ENCODE peak calls at places on chromosome 6, in eight cellular contexts. F is adipocyte; Z is cardiac fibroblast; Q is aorta; G is endothelial cell of umbilical vein; B is tibial artery; H is CD4-positive, alpha-beta memory T cell; N is GM06990. A is an unnamed sample.

GRCh38 chr6:109454483-109455160 is 950 bp downstream of the MICAL1 start:
- DNase-seq in F (peak; percentile 47), N (peak; percentile 76), B (peak; percentile 82), Z (no peak), H (peak; percentile 80), G (no peak), Q (peak; percentile 84), A (peak; percentile 86)

GRCh38 chr6:168208436-168208835 is 111.1 kb downstream of the DACT2 start:
- DNase-seq in H (no peak), N (no peak), B (no peak), G (no peak), F (no peak), Q (no peak), Z (no peak), A (no peak)

GRCh38 chr6:117932001-117932400 is 24.9 kb downstream of the SLC35F1 start:
- DNase-seq in Q (no peak), G (no peak), F (no peak), H (no peak), N (no peak), B (no peak), Z (no peak), A (no peak)

GRCh38 chr6:17866876-17867444 is 120.5 kb downstream of the KIF13A start:
- DNase-seq in N (no peak), Z (no peak), Q (no peak), F (no peak), B (no peak), H (no peak), G (no peak), A (no peak)

GRCh38 chr6:106733386-106733785 is 104.0 kb downstream of the QRSL1 start:
- DNase-seq in H (no peak), G (no peak), F (no peak), B (no peak), N (no peak), Q (no peak), Z (no peak), A (no peak)

GRCh38 chr6:13794184-13794583 is 20.2 kb downstream of the MCUR1 start:
- DNase-seq in H (no peak), N (no peak), Q (no peak), B (no peak), G (peak; percentile 38), F (peak; percentile 55), Z (peak; percentile 98), A (no peak)

GRCh38 chr6:81704700-81705099 is 47.8 kb downstream of the TENT5A start:
- DNase-seq in B (no peak), G (no peak), Q (no peak), H (no peak), F (no peak), N (no peak), Z (no peak), A (no peak)

GRCh38 chr6:170091000-170091638 is 199.8 kb downstream of the DLL1 start:
- DNase-seq in B (peak; percentile 51), H (no peak), Z (no peak), Q (no peak), N (no peak), G (no peak), F (no peak), A (no peak)

GRCh38 chr6:42401605-42401935 is 50.2 kb downstream of the TRERF1 start:
- DNase-seq in B (no peak), Q (no peak), Z (no peak), N (no peak), F (no peak), G (no peak), H (no peak), A (no peak)

GRCh38 chr6:5135783-5136376 is 50.7 kb downstream of the PPP1R3G start:
- DNase-seq in H (peak; percentile 35), B (no peak), G (peak; percentile 55), N (no peak), Q (no peak), F (peak; percentile 42), Z (peak; percentile 69), A (peak; percentile 56)

GRCh38 chr6:161301338-161301737 is 27.5 kb upstream of the AGPAT4 start:
- DNase-seq in G (no peak), F (peak; percentile 93), N (no peak), H (no peak), Q (no peak), B (no peak), Z (peak; percentile 83), A (no peak)

GRCh38 chr6:137490961-137491360 is 3.2 kb downstream of the OLIG3 start:
- DNase-seq in F (no peak), Z (no peak), N (no peak), B (no peak), Q (no peak), G (no peak), H (no peak), A (no peak)

GRCh38 chr6:111011360-111012142 is 29.7 kb downstream of the RPF2 start:
- DNase-seq in G (peak; percentile 57), Z (peak; percentile 62), Q (no peak), B (no peak), H (peak; percentile 35), N (peak; percentile 29), F (peak; percentile 81), A (peak; percentile 19)

GRCh38 chr6:10248378-10248843 is 166.5 kb downstream of the TFAP2A start:
- DNase-seq in H (no peak), B (no peak), Q (no peak), Z (no peak), F (peak; percentile 54), N (no peak), G (no peak), A (no peak)
- H3K4me3 ChIP-seq in H (no peak overlapping the region), B (no peak overlapping the region), Q (no peak overlapping the region), Z (no peak overlapping the region), F (no peak overlapping the region), N (no peak overlapping the region), G (no peak overlapping the region), A (no peak overlapping the region)

GRCh38 chr6:112181130-112181529 is 73.2 kb downstream of the LAMA4 start:
- DNase-seq in F (no peak), N (no peak), G (no peak), Z (no peak), Q (no peak), H (no peak), B (no peak), A (no peak)

GRCh38 chr6:112180095-112180820 is 74.1 kb downstream of the LAMA4 start:
- DNase-seq in Z (peak; percentile 92), F (peak; percentile 96), G (peak; percentile 71), N (no peak), Q (no peak), B (no peak), H (peak; percentile 67), A (peak; percentile 33)

GRCh38 chr6:112179631-112180030 is 74.7 kb downstream of the LAMA4 start:
- DNase-seq in F (no peak), N (no peak), G (no peak), H (no peak), Q (no peak), B (no peak), Z (peak; percentile 17), A (no peak)

GRCh38 chr6:112177081-112177480 is 77.3 kb downstream of the LAMA4 start:
- DNase-seq in B (no peak), H (no peak), G (no peak), Q (no peak), Z (no peak), F (no peak), N (no peak), A (no peak)

GRCh38 chr6:112178846-112179245 is 75.5 kb downstream of the LAMA4 start:
- DNase-seq in F (no peak), N (no peak), G (no peak), H (no peak), Z (no peak), B (no peak), Q (no peak), A (no peak)
- H3K4me3 ChIP-seq in F (no peak overlapping the region), N (no peak overlapping the region), G (no peak overlapping the region), H (no peak overlapping the region), Z (no peak overlapping the region), B (no peak overlapping the region), Q (no peak overlapping the region), A (no peak overlapping the region)

GRCh38 chr6:43759926-43760798 is 9.8 kb upstream of the VEGFA start:
- DNase-seq in F (no peak), H (no peak), G (no peak), N (no peak), Z (no peak), Q (no peak), B (no peak), A (no peak)

GRCh38 chr6:43762410-43762768 is 7.6 kb upstream of the VEGFA start:
- DNase-seq in B (peak; percentile 24), G (no peak), H (no peak), F (no peak), N (no peak), Q (no peak), Z (no peak), A (no peak)

GRCh38 chr6:43761666-43762409 is 8.2 kb upstream of the VEGFA start:
- DNase-seq in B (no peak), Z (no peak), F (no peak), H (no peak), G (no peak), N (no peak), Q (peak; percentile 27), A (no peak)

GRCh38 chr6:43759157-43759925 is 10.7 kb upstream of the VEGFA start:
- DNase-seq in N (no peak), Z (no peak), Q (no peak), G (no peak), H (no peak), F (no peak), B (no peak), A (no peak)

GRCh38 chr6:43760799-43761168 is 9.2 kb upstream of the VEGFA start:
- DNase-seq in H (no peak), B (no peak), G (no peak), N (no peak), Z (no peak), F (no peak), Q (no peak), A (no peak)
- H3K4me3 ChIP-seq in H (no peak overlapping the region), B (no peak overlapping the region), G (no peak overlapping the region), N (no peak overlapping the region), Z (no peak overlapping the region), F (no peak overlapping the region), Q (no peak overlapping the region), A (no peak overlapping the region)

GRCh38 chr6:35215665-35216411 is 2.1 kb downstream of the SCUBE3 start:
- DNase-seq in F (no peak), B (no peak), N (no peak), G (no peak), Q (no peak), Z (no peak), H (no peak), A (no peak)

GRCh38 chr6:35214869-35215664 is 1.3 kb downstream of the SCUBE3 start:
- DNase-seq in N (no peak), Q (no peak), Z (no peak), H (no peak), G (no peak), B (no peak), F (peak; percentile 14), A (no peak)

GRCh38 chr6:35216832-35217811 is 3.4 kb downstream of the SCUBE3 start:
- DNase-seq in Q (no peak), F (peak; percentile 22), H (no peak), Z (no peak), G (no peak), N (no peak), B (no peak), A (no peak)

GRCh38 chr6:35218021-35218420 is 4.3 kb downstream of the SCUBE3 start:
- DNase-seq in N (no peak), Z (peak; percentile 49), F (peak; percentile 40), G (peak; percentile 19), H (no peak), B (no peak), Q (peak; percentile 60), A (no peak)

DNA sequence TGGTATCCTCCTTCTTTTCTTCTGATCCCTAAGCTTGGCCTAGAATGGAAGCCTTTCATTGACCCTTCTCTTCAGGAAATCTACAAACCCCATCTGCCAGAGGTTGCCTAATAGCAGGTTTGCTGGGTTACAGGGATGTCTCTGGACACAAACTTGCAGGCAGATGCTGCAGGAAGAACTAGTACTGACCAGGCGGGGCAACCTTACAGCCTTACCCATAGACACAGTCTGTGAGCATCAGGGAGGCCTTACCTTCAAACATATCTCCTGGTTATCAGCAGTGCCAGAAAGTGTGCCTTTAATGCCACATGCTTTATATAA is 2.6 kb downstream of the SCUBE3 start:
- DNase-seq in H (no peak), N (no peak), Q (no peak), B (no peak), G (no peak), F (no peak), Z (no peak), A (no peak)
- H3K4me3 ChIP-seq in H (no peak overlapping the region), N (no peak overlapping the region), Q (peak overlapping the region; percentile 96), B (peak overlapping the region; percentile 90), G (no peak overlapping the region), F (peak overlapping the region; percentile 82), Z (no peak overlapping the region), A (no peak overlapping the region)